ENCODE peak calls at places on chromosome 14, in five cellular contexts. D is adipocyte, H is fibroblast of lung, V is right lobe of liver, W is mesendoderm. G is an unnamed sample.

GRCh38 chr14:60151715-60152114 is 13.5 kb downstream of the DHRS7 start:
- DNase-seq in H (peak; percentile 77), D (peak; percentile 89), W (no peak), V (peak; percentile 62), G (no peak)

GRCh38 chr14:90281261-90281660 is 24.9 kb downstream of the PSMC1 start:
- DNase-seq in H (peak; percentile 90), V (no peak), W (no peak), D (peak; percentile 60), G (no peak)

GRCh38 chr14:23403139-23403438 is 5.0 kb downstream of the MYH6 start:
- DNase-seq in V (no peak), H (no peak), W (no peak), D (no peak), G (no peak)

GRCh38 chr14:45587142-45587541 is 334.1 kb upstream of the MIS18BP1 start:
- DNase-seq in D (no peak), V (no peak), H (no peak), W (no peak), G (no peak)

GRCh38 chr14:20460458-20461229 is 590 bp downstream of the PIP4P1 start:
- DNase-seq in W (peak; percentile 29), H (no peak), D (no peak), V (no peak), G (peak; percentile 80)

GRCh38 chr14:97179573-97179972 is 382.4 kb downstream of the VRK1 start:
- DNase-seq in H (peak; percentile 8), V (no peak), W (peak; percentile 11), D (no peak), G (no peak)

GRCh38 chr14:36319899-36320209 is 583 bp downstream of the MBIP start:
- DNase-seq in D (no peak), V (no peak), W (no peak), H (no peak), G (no peak)

GRCh38 chr14:44317433-44317746 is 189.7 kb downstream of the FSCB start:
- DNase-seq in H (no peak), W (no peak), D (no peak), V (no peak), G (no peak)

GRCh38 chr14:45135181-45135580 is 549 bp upstream of the FANCM start:
- DNase-seq in W (peak; percentile 25), H (peak; percentile 57), V (no peak), D (peak; percentile 66), G (no peak)

DNA sequence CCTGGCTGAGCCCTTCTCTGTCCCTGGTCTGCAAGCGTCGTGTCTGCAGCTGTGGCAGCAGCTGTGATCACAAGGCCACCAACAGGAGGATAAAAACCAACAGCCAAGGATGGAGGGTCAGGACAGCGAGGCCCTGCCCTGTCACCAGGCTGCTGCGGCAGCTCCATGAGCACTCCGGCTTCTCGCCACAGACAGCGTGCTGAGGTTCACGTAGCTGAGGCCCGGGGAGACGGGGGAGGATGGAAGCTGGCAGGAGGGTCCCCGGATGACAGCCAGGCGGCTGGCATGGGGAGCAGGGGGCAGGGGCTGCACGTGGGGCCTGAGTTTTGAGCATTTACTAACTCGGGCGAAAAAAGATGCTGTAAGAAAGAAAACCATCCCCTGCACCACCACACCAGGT is 5.4 kb downstream of the XRCC3 start:
- DNase-seq in W (no peak), H (no peak), V (no peak), D (no peak), G (no peak)
- H3K4me1 ChIP-seq in W (peaks cover 3% of the 10 kb centered on the region), H (peaks cover 2% of the 10 kb centered on the region), V (no peaks in the 10 kb centered on the region), D (peaks cover 9% of the 10 kb centered on the region), G (peaks cover 4% of the 10 kb centered on the region)

DNA sequence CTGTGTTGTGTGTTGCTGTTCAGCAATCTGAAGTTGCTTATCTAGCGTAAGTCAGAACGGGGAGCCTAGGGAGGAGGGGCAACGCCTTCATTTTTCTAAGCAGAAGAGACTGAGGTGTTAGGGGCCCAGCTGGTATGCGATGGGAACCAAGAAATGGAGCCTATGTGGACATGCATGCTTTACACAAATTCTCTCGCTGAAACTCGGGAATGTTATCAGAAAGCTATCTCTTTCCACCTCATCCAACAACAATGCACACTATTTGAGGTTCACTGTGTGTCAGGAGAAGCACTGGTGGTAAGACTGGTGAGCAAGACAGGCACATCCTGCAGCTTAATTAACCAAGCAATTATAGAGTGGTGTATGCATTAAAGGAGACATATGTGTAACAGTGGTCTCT is 89.7 kb downstream of the NRXN3 start:
- DNase-seq in H (peak; percentile 83), W (peak; percentile 74), V (no peak), D (no peak), G (no peak)
- H3K4me3 ChIP-seq in H (no peak overlapping the region), W (no peak overlapping the region), V (no peak overlapping the region), D (no peak overlapping the region), G (no peak overlapping the region)

GRCh38 chr14:50091240-50091914 is 25.0 kb downstream of the VCPKMT start:
- DNase-seq in D (no peak), H (no peak), V (no peak), W (no peak), G (no peak)
- H3K4me1 ChIP-seq in D (no peaks in the 10 kb centered on the region), H (no peaks in the 10 kb centered on the region), V (no peaks in the 10 kb centered on the region), W (no peaks in the 10 kb centered on the region), G (no peaks in the 10 kb centered on the region)

GRCh38 chr14:93369393-93370266 is 22.6 kb downstream of the COX8C start:
- DNase-seq in H (no peak), W (no peak), V (no peak), D (no peak), G (no peak)
- H3K4me3 ChIP-seq in H (no peak overlapping the region), W (no peak overlapping the region), V (no peak overlapping the region), D (no peak overlapping the region), G (no peak overlapping the region)

DNA sequence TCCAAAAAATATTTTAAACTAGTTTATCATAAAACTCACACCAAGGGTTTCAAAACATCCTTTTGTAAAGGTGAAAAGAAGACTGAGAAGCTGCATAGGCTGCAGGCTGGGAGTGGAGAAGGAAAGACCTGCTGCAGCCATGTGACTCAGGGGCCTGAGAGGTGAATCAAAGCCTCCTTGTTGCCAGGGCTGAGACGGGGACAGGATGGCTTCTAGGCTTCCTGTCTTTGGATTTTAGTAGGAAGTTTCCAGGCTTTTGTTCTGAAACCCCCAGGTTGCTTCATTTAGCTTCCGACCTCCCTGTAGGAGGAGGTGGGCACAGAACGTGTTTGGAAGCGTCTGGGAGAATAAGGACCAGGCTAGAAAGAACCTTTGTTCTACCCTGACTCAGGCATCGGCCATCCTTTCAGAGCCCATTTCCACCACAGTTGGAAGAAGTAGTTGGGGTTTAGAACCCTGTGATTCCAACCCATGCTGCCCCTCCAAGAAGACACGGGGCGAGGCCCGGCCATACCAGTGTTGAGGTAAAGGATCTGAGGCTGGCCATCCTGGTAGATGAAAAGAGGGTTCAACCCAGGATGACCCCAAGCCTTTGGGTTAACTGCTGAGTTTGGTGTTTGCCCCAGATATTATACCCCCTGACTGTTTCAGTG is 122.4 kb downstream of the SLC25A47 start:
- DNase-seq in W (no peak), H (no peak), D (no peak), V (no peak), G (peak; percentile 41)
- H3K4me1 ChIP-seq in W (no peaks in the 10 kb centered on the region), H (no peaks in the 10 kb centered on the region), D (peaks cover 10% of the 10 kb centered on the region), V (no peaks in the 10 kb centered on the region), G (peaks cover 3% of the 10 kb centered on the region)

G was measured in endodermal cell.